ENCODE peak calls at places on chromosomes 2 and 18, in eight cellular contexts. O is breast epithelium, G is kidney, H is PC-3, X is endothelial cell of umbilical vein, A is IMR-90, K is spleen, E is stomach. C is an unnamed sample. For H3K9me3 and H3K4me1, the result is how much of the 10 kb centered on the place peaks cover.

GRCh38 chr2:43453771-43454170 is 142.1 kb downstream of the THADA start:
- DNase-seq in O (no peak), G (no peak), H (no peak), X (no peak), A (no peak), K (no peak), E (no peak), C (no peak)

GRCh38 chr2:220703279-220703678 is 868.8 kb downstream of the EPHA4 start:
- DNase-seq in O (no peak), G (no peak), H (no peak), X (no peak), A (peak), K (no peak), E (no peak), C (no peak)

GRCh38 chr18:6878881-6879280 is 149.4 kb downstream of the ARHGAP28 start:
- DNase-seq in O (no peak), G (no peak), H (no peak), X (no peak), A (no peak), K (no peak), E (no peak), C (no peak)

GRCh38 chr2:181354626-181355025 is 102.6 kb upstream of the ITGA4 start:
- DNase-seq in O (no peak), G (no peak), H (peak), X (no peak), A (peak), K (no peak), E (no peak), C (no peak)

GRCh38 chr2:88125924-88126771 is 1.7 kb downstream of the FABP1 start:
- DNase-seq in O (no peak), G (no peak), H (no peak), X (no peak), A (no peak), K (no peak), E (no peak), C (no peak)

GRCh38 chr2:166127217-166128155 is at the start of gene SCN1A:
- DNase-seq in O (no peak), G (no peak), H (peak), X (peak), A (peak), K (no peak), E (no peak), C (no peak)

GRCh38 chr18:24503182-24503581 is 42.7 kb downstream of the HRH4 start:
- DNase-seq in O (no peak), G (no peak), H (no peak), X (no peak), A (no peak), K (no peak), E (no peak), C (no peak)

GRCh38 chr2:234288974-234289455 is 207.9 kb downstream of the ARL4C start:
- DNase-seq in O (no peak), G (peak), H (peak), X (peak), A (peak), K (peak), E (peak), C (peak)

GRCh38 chr2:173659522-173659921 is 304.9 kb downstream of the CDCA7 start:
- DNase-seq in O (no peak), G (no peak), H (peak), X (no peak), A (no peak), K (no peak), E (no peak), C (no peak)

GRCh38 chr2:32918774-32919173 is 28.0 kb upstream of the LTBP1 start:
- DNase-seq in O (no peak), G (no peak), H (no peak), X (no peak), A (no peak), K (no peak), E (no peak), C (no peak)

GRCh38 chr2:9249036-9249800 is 42.6 kb downstream of the ASAP2 start:
- DNase-seq in O (no peak), G (no peak), H (peak), X (peak), A (peak), K (no peak), E (peak), C (no peak)

GRCh38 chr2:218438601-218439000 is 19.7 kb downstream of the VIL1 start:
- DNase-seq in O (no peak), G (no peak), H (no peak), X (no peak), A (no peak), K (peak), E (peak), C (no peak)

GRCh38 chr2:185484601-185485000 is 254.0 kb upstream of the FSIP2 start:
- DNase-seq in O (no peak), G (no peak), H (no peak), X (no peak), A (no peak), K (no peak), E (no peak), C (no peak)

GRCh38 chr2:85369500-85369899 is 14.9 kb downstream of the ELMOD3 start:
- DNase-seq in O (peak), G (no peak), H (peak), X (no peak), A (no peak), K (no peak), E (no peak), C (no peak)

GRCh38 chr18:59358611-59359575 is at the start of gene LMAN1:
- DNase-seq in O (peak), G (peak), H (peak), X (peak), A (peak), K (peak), E (peak), C (peak)

GRCh38 chr2:15708865-15709820 is 117.5 kb downstream of the DDX1 start:
- DNase-seq in O (no peak), G (no peak), H (no peak), X (peak), A (no peak), K (no peak), E (no peak), C (no peak)

GRCh38 chr2:206851511-206851910 is 86.1 kb downstream of the FASTKD2 start:
- DNase-seq in O (no peak), G (no peak), H (no peak), X (no peak), A (no peak), K (no peak), E (no peak), C (no peak)

GRCh38 chr2:24766609-24767008 is 26.6 kb downstream of the PTRHD1 start:
- DNase-seq in O (no peak), G (no peak), H (no peak), X (no peak), A (no peak), K (no peak), E (no peak), C (no peak)

GRCh38 chr2:65299246-65299645 is 71.6 kb downstream of the ACTR2 start:
- DNase-seq in O (no peak), G (no peak), H (peak), X (no peak), A (peak), K (no peak), E (no peak), C (no peak)

GRCh38 chr2:151766421-151767153 is 32.3 kb upstream of the NEB start:
- DNase-seq in O (no peak), G (no peak), H (no peak), X (peak), A (peak), K (peak), E (no peak), C (no peak)

GRCh38 chr2:10135296-10136089 is 13.0 kb downstream of the RRM2 start:
- DNase-seq in O (no peak), G (no peak), H (peak), X (no peak), A (peak), K (peak), E (no peak), C (no peak)

GRCh38 chr2:28527196-28527595 is 31.3 kb downstream of the PLB1 start:
- DNase-seq in O (no peak), G (no peak), H (no peak), X (no peak), A (no peak), K (no peak), E (no peak), C (no peak)

GRCh38 chr2:141468746-141469145 is 662.1 kb downstream of the LRP1B start:
- DNase-seq in O (no peak), G (no peak), H (peak), X (no peak), A (no peak), K (no peak), E (no peak), C (no peak)

GRCh38 chr2:188970201-188970600 is 4.0 kb upstream of the COL3A1 start:
- DNase-seq in O (no peak), G (no peak), H (no peak), X (no peak), A (no peak), K (no peak), E (no peak), C (no peak)

GRCh38 chr2:154161286-154161685 is 289.6 kb downstream of the GALNT13 start:
- DNase-seq in O (no peak), G (no peak), H (no peak), X (no peak), A (no peak), K (no peak), E (no peak), C (no peak)

DNA sequence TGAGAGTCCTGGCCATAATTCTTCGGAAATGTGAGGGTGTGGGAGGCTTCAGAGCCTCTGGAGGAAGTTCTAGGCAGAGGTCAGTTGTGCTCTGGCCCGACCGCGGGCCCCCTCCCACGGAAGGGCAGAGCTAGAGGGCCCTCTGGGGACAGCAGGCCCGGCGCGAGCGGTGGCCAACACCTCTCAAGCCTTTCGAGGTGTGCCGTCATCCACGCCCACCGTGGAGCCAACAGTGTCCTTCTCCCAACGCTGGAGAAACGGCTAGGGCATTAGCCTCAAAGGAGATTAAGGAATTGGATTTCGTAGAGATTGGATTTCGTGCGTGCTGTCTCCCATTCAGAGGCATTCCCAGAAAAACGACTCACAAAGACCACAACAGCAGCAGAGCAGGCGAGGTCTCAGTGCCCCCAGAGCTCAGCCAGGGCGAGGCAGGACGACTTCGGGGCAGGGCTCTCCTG is 2.1 kb upstream of the MTCL1 start:
- DNase-seq in O (no peak), G (no peak), H (no peak), X (no peak), A (no peak), K (no peak), E (no peak), C (no peak)
- TF ChIP-seq CTCF in O (no peak), G (no peak), H (no peak), X (no peak), A (no peak), K (no peak), E (no peak), C (no peak)

DNA sequence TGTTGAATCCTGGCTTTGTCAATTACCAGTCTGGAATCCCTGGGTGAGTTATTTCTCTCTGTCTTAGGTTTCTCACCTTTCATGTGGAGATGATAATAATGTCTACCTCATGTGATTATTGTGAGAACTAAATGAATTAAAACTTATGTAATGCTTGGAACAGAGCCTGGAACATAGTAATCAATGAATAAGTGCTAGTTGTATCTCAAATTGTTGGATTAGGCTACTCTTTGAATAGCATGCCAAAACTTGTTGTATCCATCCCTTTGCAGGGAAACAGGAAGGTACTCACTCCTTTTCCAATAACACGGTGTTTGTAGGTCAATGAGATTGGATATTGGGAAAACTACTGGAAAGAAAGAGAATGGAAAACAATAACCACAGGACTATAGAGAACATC is 796.6 kb upstream of the ZEB2 start:
- DNase-seq in O (no peak), G (no peak), H (no peak), X (no peak), A (no peak), K (no peak), E (no peak), C (no peak)
- H3K9me3 ChIP-seq in O (under half), G (under half), H (under half), X (under half), A (under half), K (under half), E (under half), C (under half)

DNA sequence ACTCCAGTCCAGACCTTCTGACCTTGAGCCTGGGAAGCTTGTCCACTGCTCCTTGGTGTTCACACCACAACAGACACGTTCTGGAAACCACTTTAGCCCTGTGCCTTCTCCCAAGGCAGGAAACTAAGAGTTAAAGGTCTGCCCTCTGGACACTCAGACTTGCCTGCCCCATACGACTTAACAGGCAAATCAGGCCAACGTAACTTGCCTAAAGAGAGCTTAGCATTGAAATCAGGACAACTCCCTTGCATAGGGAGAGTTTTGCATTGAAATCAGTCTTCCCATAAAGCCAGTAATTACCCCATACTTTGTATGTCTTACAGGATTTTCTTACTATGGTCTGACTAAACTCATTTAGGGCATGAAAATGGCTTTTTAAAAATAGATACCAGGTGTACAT is 18.5 kb downstream of the NFE2L2 start:
- DNase-seq in O (no peak), G (no peak), H (no peak), X (no peak), A (no peak), K (no peak), E (no peak), C (no peak)
- H3K4me1 ChIP-seq in O (under half), G (under half), H (under half), X (under half), A (under half), K (half or more), E (half or more), C (half or more)

DNA sequence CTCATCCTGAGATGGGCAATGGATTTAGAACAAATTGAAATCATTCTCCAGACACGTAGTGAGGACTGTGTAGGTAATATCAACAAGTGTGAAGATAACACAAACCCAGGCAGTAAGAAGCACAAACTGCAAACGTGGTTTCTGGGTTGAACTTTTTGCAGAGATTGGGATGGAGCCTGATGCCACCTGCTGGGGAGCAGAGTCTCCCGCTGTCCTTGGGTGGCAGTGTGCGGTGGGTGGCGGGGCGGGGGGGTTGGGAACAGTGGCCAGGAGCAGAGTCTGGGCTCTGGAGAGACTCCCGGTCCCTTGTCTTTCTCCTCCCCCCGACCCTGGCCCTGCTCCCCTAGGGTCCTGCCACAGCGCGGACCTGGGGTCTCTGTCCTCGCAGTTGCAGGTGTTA is 19.5 kb downstream of the TRAF3IP1 start:
- DNase-seq in O (no peak), G (no peak), H (peak), X (no peak), A (no peak), K (no peak), E (no peak), C (no peak)
- TF ChIP-seq CTCF in O (no peak), G (peak), H (peak), X (no peak), A (no peak), K (no peak), E (no peak), C (no peak)

DNA sequence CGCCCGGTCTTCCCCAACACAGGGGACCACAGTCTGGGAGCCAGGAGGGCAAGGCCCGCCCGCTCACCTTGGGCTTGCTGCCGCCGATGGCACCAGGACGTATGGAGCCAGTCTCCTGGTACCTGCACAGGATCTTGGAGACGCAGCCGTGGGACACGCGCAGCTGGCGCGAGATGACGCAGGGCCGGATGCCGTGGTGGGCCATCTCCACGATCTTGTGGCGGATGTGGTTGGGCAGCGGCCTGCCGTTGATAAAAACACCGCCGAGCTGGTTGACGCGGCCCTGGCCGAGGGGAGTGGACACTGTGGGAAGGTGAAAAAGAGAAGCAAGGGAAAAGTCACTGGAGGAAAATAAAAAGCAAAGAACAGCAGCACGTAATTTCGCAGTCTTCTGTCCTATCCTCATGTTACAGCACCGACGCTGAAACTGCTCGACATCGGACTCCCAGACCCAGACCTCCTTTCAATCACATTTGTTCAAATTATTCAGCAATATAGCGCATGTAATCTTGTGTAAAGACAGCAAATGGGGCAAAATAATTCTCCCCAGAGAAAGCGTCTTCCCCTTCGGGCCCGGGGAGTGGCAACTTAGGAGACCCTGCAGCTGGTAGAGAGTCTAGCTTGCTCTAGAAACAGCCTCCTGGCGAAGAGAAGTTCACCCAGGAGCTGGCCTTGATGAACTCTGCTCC is 1.7 kb downstream of the PAX3 start:
- DNase-seq in O (no peak), G (peak), H (no peak), X (no peak), A (no peak), K (peak), E (no peak), C (no peak)
- H3K9me3 ChIP-seq in O (under half), G (under half), H (under half), X (under half), A (under half), K (under half), E (under half), C (under half)